ENCODE peak calls at places on chromosomes 2 and 18, in four cellular contexts. Q, H, T and J are unnamed samples.

GRCh38 chr2:196544906-196545433 is 94.5 kb upstream of the CCDC150 start:
- DNase-seq in Q (no peak), H (no peak), T (no peak), J (no peak)

GRCh38 chr2:151197184-151198070 is 64.2 kb downstream of the RBM43 start:
- DNase-seq in Q (no peak), H (no peak), T (no peak), J (no peak)

GRCh38 chr18:23703057-23703986 is 14.1 kb downstream of the LAMA3 start:
- DNase-seq in Q (no peak), H (peak; percentile 36), T (no peak), J (peak; percentile 52)

GRCh38 chr2:81545626-81546025 is 1241.1 kb upstream of the LRRTM1 start:
- DNase-seq in Q (no peak), H (no peak), T (no peak), J (no peak)

GRCh38 chr2:84674099-84674498 is 157.8 kb downstream of the DNAH6 start:
- DNase-seq in Q (no peak), H (no peak), T (no peak), J (no peak)

GRCh38 chr2:66872926-66873714 is 438.2 kb downstream of the MEIS1 start:
- DNase-seq in Q (no peak), H (no peak), T (no peak), J (no peak)

GRCh38 chr2:74493546-74493945 is 5.9 kb downstream of the LBX2 start:
- DNase-seq in Q (peak; percentile 2), H (no peak), T (no peak), J (no peak)

GRCh38 chr18:63689064-63689463 is 13.7 kb upstream of the SERPINB11 start:
- DNase-seq in Q (no peak), H (no peak), T (no peak), J (no peak)

GRCh38 chr18:8747440-8747937 is 42.1 kb downstream of the MTCL1 start:
- DNase-seq in Q (no peak), H (no peak), T (no peak), J (no peak)

GRCh38 chr2:54103454-54104314 is 11.7 kb upstream of the ACYP2 start:
- DNase-seq in Q (peak; percentile 57), H (peak; percentile 56), T (peak; percentile 23), J (peak; percentile 25)

GRCh38 chr2:225429718-225430117 is 30.2 kb downstream of the NYAP2 start:
- DNase-seq in Q (no peak), H (no peak), T (no peak), J (no peak)

GRCh38 chr2:177476897-177477296 is 84.3 kb downstream of the AGPS start:
- DNase-seq in Q (no peak), H (no peak), T (no peak), J (no peak)

GRCh38 chr2:164810843-164811242 is 30.8 kb downstream of the COBLL1 start:
- DNase-seq in Q (no peak), H (no peak), T (no peak), J (no peak)

GRCh38 chr2:224098473-224098872 is 59.4 kb upstream of the SERPINE2 start:
- DNase-seq in Q (no peak), H (no peak), T (no peak), J (no peak)

GRCh38 chr2:196534533-196534932 is 105.0 kb upstream of the CCDC150 start:
- DNase-seq in Q (no peak), H (no peak), T (no peak), J (no peak)

GRCh38 chr2:152126664-152127063 is 27.8 kb upstream of the CACNB4 start:
- DNase-seq in Q (no peak), H (no peak), T (no peak), J (no peak)

GRCh38 chr2:175151791-175152190 is 16.2 kb downstream of the ATF2 start:
- DNase-seq in Q (no peak), H (no peak), T (no peak), J (no peak)

GRCh38 chr18:31610841-31611240 is 19.2 kb downstream of the TTR start:
- DNase-seq in Q (no peak), H (peak; percentile 45), T (no peak), J (no peak)
- TF ChIP-seq CTCF in Q (no peak), H (peak; percentile 35), T (no peak), J (no peak)

GRCh38 chr2:19872302-19872701 is 29.5 kb downstream of the TTC32 start:
- DNase-seq in Q (no peak), H (no peak), T (no peak), J (no peak)

GRCh38 chr2:19873014-19873413 is 28.8 kb downstream of the TTC32 start:
- DNase-seq in Q (no peak), H (no peak), T (no peak), J (no peak)

GRCh38 chr2:19874726-19875125 is 27.1 kb downstream of the TTC32 start:
- DNase-seq in Q (no peak), H (no peak), T (no peak), J (no peak)

GRCh38 chr2:19870792-19871191 is 31.0 kb downstream of the TTC32 start:
- DNase-seq in Q (no peak), H (no peak), T (no peak), J (no peak)

GRCh38 chr2:19871836-19872235 is 29.9 kb downstream of the TTC32 start:
- DNase-seq in Q (no peak), H (no peak), T (no peak), J (no peak)
- TF ChIP-seq CTCF in Q (no peak), H (no peak), T (no peak), J (no peak)

DNA sequence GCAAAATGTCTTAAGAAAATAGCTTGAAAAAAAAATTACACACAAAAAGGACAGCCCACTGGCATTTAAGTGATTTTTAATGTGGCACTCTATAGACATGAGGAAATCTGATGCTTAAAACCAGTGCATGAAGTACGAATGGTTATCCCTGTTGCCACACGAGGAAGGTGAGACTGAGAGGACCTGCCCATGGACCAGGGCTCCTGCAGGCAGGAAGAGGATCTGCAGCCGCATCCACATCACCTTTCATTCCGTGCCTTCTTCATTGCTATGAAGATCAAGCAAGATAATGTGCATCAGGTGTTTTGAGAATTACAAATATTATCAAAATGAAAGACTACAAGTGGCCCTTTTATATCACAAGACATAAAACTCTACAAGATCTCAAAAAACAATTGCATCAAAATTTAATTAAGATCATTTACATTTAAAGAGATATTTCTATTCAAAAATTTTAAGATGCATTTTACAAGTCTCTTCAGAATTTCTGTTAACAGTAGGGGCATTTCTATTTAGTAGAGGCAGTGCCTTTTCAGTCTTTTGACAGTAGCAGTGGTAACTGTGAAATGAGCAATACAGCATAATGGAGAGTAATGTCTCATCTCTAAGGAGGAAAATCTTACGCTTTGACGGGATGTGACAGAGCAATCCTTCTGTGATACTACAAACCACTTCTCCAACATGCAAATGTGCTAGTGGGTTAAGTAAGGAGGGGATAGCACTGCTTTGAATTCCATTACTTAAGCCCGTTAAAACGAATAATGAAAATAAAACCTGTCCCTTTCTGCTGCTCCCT is 83.4 kb downstream of the SLC5A7 start:
- DNase-seq in Q (no peak), H (no peak), T (no peak), J (no peak)
- TF ChIP-seq CTCF in Q (no peak), H (no peak), T (no peak), J (no peak)

GRCh38 chr2:109139002-109139401 is 10.0 kb downstream of the SH3RF3 start:
- DNase-seq in Q (no peak), H (no peak), T (no peak), J (no peak)
- TF ChIP-seq CTCF in Q (no peak), H (no peak), T (no peak), J (no peak)

DNA sequence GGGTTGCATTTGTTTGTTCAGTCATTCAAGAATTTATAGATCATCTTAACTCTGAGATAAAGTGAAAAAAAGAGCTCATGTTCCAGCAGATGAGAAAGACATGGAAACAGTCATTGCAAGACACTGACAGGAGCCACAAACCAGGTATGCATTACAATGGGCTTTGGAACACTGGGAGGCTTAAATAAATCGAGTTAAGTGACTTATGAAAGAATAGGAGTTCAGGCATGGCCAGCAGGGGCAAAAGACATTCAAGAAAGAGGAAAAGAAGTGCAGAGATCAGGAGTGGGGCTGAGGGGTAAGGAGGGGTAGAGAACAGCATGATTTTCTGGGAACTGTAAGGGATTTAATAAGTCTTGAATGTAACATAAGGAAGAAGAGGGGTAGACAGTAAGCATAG is 121.2 kb upstream of the EPC2 start:
- DNase-seq in Q (no peak), H (no peak), T (no peak), J (no peak)
- TF ChIP-seq CTCF in Q (no peak), H (no peak), T (no peak), J (no peak)

DNA sequence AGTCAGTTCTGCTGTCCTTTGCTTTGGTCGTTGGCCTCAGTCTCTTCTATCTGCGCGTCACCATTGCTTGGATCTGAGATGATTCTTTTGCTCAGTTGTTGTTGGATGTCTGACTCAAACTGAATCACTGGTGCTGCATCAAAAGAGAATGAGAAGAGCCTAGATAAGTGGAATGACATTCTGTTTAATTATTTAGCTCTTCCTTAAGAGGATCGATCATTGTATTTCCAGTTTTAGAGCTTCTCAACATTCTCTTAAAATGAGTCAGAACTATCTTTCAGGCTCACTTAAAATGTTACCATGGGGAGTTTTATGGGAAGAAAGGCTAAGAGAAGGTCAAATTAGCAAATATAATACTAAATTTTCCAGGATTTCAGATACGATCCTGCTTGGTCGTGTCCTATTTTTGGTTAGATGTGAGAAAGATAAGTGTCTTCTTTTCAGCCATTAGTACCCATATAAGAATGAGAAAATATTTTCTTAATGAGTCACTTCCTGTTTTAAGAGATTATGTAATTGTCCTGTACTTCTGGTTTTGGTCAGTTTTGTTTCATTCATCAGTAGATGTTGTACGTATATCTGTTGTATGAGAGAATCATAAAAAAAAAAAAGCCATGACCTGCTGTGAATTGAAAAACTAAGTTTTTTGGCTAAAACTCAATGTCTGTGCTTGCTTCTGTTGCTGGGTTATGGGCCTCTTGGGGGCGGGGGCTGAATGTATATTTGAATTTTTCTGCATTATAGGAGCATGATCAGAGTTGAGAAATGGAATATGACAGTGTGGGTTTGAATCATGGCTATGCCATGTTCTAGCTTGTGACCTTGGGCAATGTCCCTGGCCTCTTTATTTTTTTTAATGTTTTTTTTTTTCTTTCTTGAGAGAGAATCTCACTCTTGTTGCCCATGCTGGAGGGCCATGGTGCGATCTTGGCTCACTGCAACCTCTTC is 31.5 kb upstream of the CASP10 start:
- DNase-seq in Q (no peak), H (no peak), T (no peak), J (peak; percentile 78)
- TF ChIP-seq CTCF in Q (no peak), H (no peak), T (no peak), J (no peak)

GRCh38 chr2:10519067-10519740 is 71.1 kb upstream of the ODC1 start:
- DNase-seq in Q (no peak), H (no peak), T (no peak), J (no peak)

GRCh38 chr2:10518470-10519060 is 70.4 kb upstream of the ODC1 start:
- DNase-seq in Q (no peak), H (no peak), T (no peak), J (no peak)

GRCh38 chr2:10521356-10521755 is 73.2 kb upstream of the ODC1 start:
- DNase-seq in Q (no peak), H (no peak), T (no peak), J (no peak)

GRCh38 chr2:10520926-10521325 is 72.8 kb upstream of the ODC1 start:
- DNase-seq in Q (no peak), H (no peak), T (no peak), J (no peak)

GRCh38 chr2:10520154-10520553 is 72.0 kb upstream of the ODC1 start:
- DNase-seq in Q (no peak), H (no peak), T (no peak), J (peak; percentile 26)
- TF ChIP-seq CTCF in Q (peak; percentile 17), H (peak; percentile 21), T (no peak), J (no peak)

GRCh38 chr2:188965147-188965546 is 9.0 kb upstream of the COL3A1 start:
- DNase-seq in Q (no peak), H (no peak), T (no peak), J (no peak)
- TF ChIP-seq CTCF in Q (no peak), H (no peak), T (no peak), J (no peak)